ENCODE peak calls at places on chromosomes 12 and 14, in eight cellular contexts. One of them, this sample, is unnamed.
A peak's percentile ranks its signal among the peaks of the same experiment; 100 is the strongest.

GRCh38 chr12:1821805-1822204 is 1.4 kb downstream of the LRTM2 start:
- DNase-seq in psoas muscle: no peak
- DNase-seq in upper lobe of right lung: no peak
- DNase-seq in adipocyte: no peak
- DNase-seq in tibial artery: no peak
- DNase-seq in lung: no peak
- DNase-seq in effector memory CD4-positive, alpha-beta T cell: no peak
- DNase-seq in colonic mucosa: no peak
- DNase-seq in this sample: no peak

GRCh38 chr12:116135209-116135930 is 142.1 kb downstream of the MED13L start:
- DNase-seq in psoas muscle: no peak
- DNase-seq in upper lobe of right lung: no peak
- DNase-seq in adipocyte: peak; percentile 59
- DNase-seq in tibial artery: no peak
- DNase-seq in lung: no peak
- DNase-seq in effector memory CD4-positive, alpha-beta T cell: no peak
- DNase-seq in colonic mucosa: no peak
- DNase-seq in this sample: peak; percentile 89

GRCh38 chr14:31070431-31070830 is 44.3 kb upstream of the STRN3 start:
- DNase-seq in psoas muscle: no peak
- DNase-seq in upper lobe of right lung: no peak
- DNase-seq in adipocyte: peak; percentile 91
- DNase-seq in tibial artery: no peak
- DNase-seq in lung: no peak
- DNase-seq in effector memory CD4-positive, alpha-beta T cell: no peak
- DNase-seq in colonic mucosa: no peak
- DNase-seq in this sample: peak; percentile 86

GRCh38 chr14:83706555-83706954 is 1823.4 kb upstream of the FLRT2 start:
- DNase-seq in psoas muscle: no peak
- DNase-seq in upper lobe of right lung: no peak
- DNase-seq in adipocyte: peak; percentile 45
- DNase-seq in tibial artery: no peak
- DNase-seq in lung: no peak
- DNase-seq in effector memory CD4-positive, alpha-beta T cell: no peak
- DNase-seq in colonic mucosa: no peak
- DNase-seq in this sample: no peak

GRCh38 chr14:85554106-85554505 is 24.2 kb downstream of the FLRT2 start:
- DNase-seq in psoas muscle: no peak
- DNase-seq in upper lobe of right lung: no peak
- DNase-seq in adipocyte: no peak
- DNase-seq in tibial artery: no peak
- DNase-seq in lung: no peak
- DNase-seq in effector memory CD4-positive, alpha-beta T cell: no peak
- DNase-seq in colonic mucosa: no peak
- DNase-seq in this sample: peak; percentile 31

GRCh38 chr12:116528498-116528897 is 30.7 kb upstream of the MAP1LC3B2 start:
- DNase-seq in psoas muscle: no peak
- DNase-seq in upper lobe of right lung: no peak
- DNase-seq in adipocyte: peak; percentile 33
- DNase-seq in tibial artery: no peak
- DNase-seq in lung: no peak
- DNase-seq in effector memory CD4-positive, alpha-beta T cell: no peak
- DNase-seq in colonic mucosa: no peak
- DNase-seq in this sample: peak; percentile 40

GRCh38 chr12:124590447-124590846 is 23.0 kb upstream of the NCOR2 start:
- DNase-seq in psoas muscle: no peak
- DNase-seq in upper lobe of right lung: no peak
- DNase-seq in adipocyte: no peak
- DNase-seq in tibial artery: no peak
- DNase-seq in lung: no peak
- DNase-seq in effector memory CD4-positive, alpha-beta T cell: no peak
- DNase-seq in colonic mucosa: no peak
- DNase-seq in this sample: no peak

GRCh38 chr12:123571343-123571813 is 13.0 kb upstream of the TMED2 start:
- DNase-seq in psoas muscle: peak; percentile 62
- DNase-seq in upper lobe of right lung: no peak
- DNase-seq in adipocyte: peak; percentile 64
- DNase-seq in tibial artery: peak; percentile 73
- DNase-seq in lung: peak; percentile 58
- DNase-seq in effector memory CD4-positive, alpha-beta T cell: no peak
- DNase-seq in colonic mucosa: peak; percentile 25
- DNase-seq in this sample: peak; percentile 89

GRCh38 chr12:90546511-90546910 is 408.5 kb downstream of the CCER1 start:
- DNase-seq in psoas muscle: no peak
- DNase-seq in upper lobe of right lung: no peak
- DNase-seq in adipocyte: no peak
- DNase-seq in tibial artery: no peak
- DNase-seq in lung: no peak
- DNase-seq in effector memory CD4-positive, alpha-beta T cell: no peak
- DNase-seq in colonic mucosa: no peak
- DNase-seq in this sample: no peak

GRCh38 chr14:53925201-53925766 is 31.3 kb downstream of the BMP4 start:
- DNase-seq in psoas muscle: no peak
- DNase-seq in upper lobe of right lung: no peak
- DNase-seq in adipocyte: peak; percentile 80
- DNase-seq in tibial artery: no peak
- DNase-seq in lung: no peak
- DNase-seq in effector memory CD4-positive, alpha-beta T cell: no peak
- DNase-seq in colonic mucosa: no peak
- DNase-seq in this sample: peak; percentile 62
- H3K4me1 ChIP-seq in psoas muscle: no peaks in the 10 kb centered on the region
- H3K4me1 ChIP-seq in upper lobe of right lung: peaks cover 8% of the 10 kb centered on the region
- H3K4me1 ChIP-seq in adipocyte: peaks cover 18% of the 10 kb centered on the region
- H3K4me1 ChIP-seq in tibial artery: no peaks in the 10 kb centered on the region
- H3K4me1 ChIP-seq in lung: no peaks in the 10 kb centered on the region
- H3K4me1 ChIP-seq in effector memory CD4-positive, alpha-beta T cell: no peaks in the 10 kb centered on the region
- H3K4me1 ChIP-seq in colonic mucosa: no peaks in the 10 kb centered on the region
- H3K4me1 ChIP-seq in this sample: peaks cover 2% of the 10 kb centered on the region

DNA sequence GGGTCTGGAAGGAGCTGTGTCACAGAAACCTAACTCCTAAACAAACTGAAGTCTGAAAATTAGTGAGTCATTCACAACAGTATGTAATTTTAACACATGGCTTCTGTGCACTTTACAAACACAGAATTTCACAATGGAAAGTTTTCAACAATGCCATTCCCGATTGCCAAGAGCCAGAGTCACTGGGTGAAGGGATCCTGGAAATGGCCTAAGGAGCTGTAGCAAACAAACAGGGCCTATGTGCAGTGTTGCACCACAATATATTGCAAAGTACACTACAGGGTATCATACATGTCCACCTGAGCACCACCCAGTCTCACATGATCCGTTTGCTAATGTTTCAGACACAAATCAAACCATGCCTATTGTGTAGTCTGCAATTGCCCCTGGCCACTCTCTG is 184.7 kb upstream of the OTX2 start:
- DNase-seq in psoas muscle: no peak
- DNase-seq in upper lobe of right lung: no peak
- DNase-seq in adipocyte: peak; percentile 0
- DNase-seq in tibial artery: no peak
- DNase-seq in lung: no peak
- DNase-seq in effector memory CD4-positive, alpha-beta T cell: no peak
- DNase-seq in colonic mucosa: no peak
- DNase-seq in this sample: no peak
- H3K4me1 ChIP-seq in psoas muscle: no peaks in the 10 kb centered on the region
- H3K4me1 ChIP-seq in upper lobe of right lung: no peaks in the 10 kb centered on the region
- H3K4me1 ChIP-seq in adipocyte: no peaks in the 10 kb centered on the region
- H3K4me1 ChIP-seq in tibial artery: no peaks in the 10 kb centered on the region
- H3K4me1 ChIP-seq in lung: no peaks in the 10 kb centered on the region
- H3K4me1 ChIP-seq in effector memory CD4-positive, alpha-beta T cell: no peaks in the 10 kb centered on the region
- H3K4me1 ChIP-seq in colonic mucosa: no peaks in the 10 kb centered on the region
- H3K4me1 ChIP-seq in this sample: no peaks in the 10 kb centered on the region

GRCh38 chr12:6903712-6904111 is 910 bp upstream of the LRRC23 start:
- DNase-seq in psoas muscle: no peak
- DNase-seq in upper lobe of right lung: no peak
- DNase-seq in adipocyte: no peak
- DNase-seq in tibial artery: no peak
- DNase-seq in lung: no peak
- DNase-seq in effector memory CD4-positive, alpha-beta T cell: no peak
- DNase-seq in colonic mucosa: no peak
- DNase-seq in this sample: no peak

GRCh38 chr12:6904280-6905276 is at the start of gene LRRC23:
- DNase-seq in psoas muscle: peak; percentile 95
- DNase-seq in upper lobe of right lung: peak; percentile 97
- DNase-seq in adipocyte: peak; percentile 99
- DNase-seq in tibial artery: peak; percentile 98
- DNase-seq in lung: peak; percentile 98
- DNase-seq in effector memory CD4-positive, alpha-beta T cell: peak; percentile 98
- DNase-seq in colonic mucosa: peak; percentile 99
- DNase-seq in this sample: peak; percentile 97

GRCh38 chr12:6909421-6910145 is 4.8 kb upstream of the ENO2 start:
- DNase-seq in psoas muscle: no peak
- DNase-seq in upper lobe of right lung: no peak
- DNase-seq in adipocyte: no peak
- DNase-seq in tibial artery: no peak
- DNase-seq in lung: no peak
- DNase-seq in effector memory CD4-positive, alpha-beta T cell: no peak
- DNase-seq in colonic mucosa: no peak
- DNase-seq in this sample: no peak

GRCh38 chr12:6902448-6902847 is 2.2 kb upstream of the LRRC23 start:
- DNase-seq in psoas muscle: no peak
- DNase-seq in upper lobe of right lung: no peak
- DNase-seq in adipocyte: no peak
- DNase-seq in tibial artery: no peak
- DNase-seq in lung: no peak
- DNase-seq in effector memory CD4-positive, alpha-beta T cell: no peak
- DNase-seq in colonic mucosa: no peak
- DNase-seq in this sample: no peak

DNA sequence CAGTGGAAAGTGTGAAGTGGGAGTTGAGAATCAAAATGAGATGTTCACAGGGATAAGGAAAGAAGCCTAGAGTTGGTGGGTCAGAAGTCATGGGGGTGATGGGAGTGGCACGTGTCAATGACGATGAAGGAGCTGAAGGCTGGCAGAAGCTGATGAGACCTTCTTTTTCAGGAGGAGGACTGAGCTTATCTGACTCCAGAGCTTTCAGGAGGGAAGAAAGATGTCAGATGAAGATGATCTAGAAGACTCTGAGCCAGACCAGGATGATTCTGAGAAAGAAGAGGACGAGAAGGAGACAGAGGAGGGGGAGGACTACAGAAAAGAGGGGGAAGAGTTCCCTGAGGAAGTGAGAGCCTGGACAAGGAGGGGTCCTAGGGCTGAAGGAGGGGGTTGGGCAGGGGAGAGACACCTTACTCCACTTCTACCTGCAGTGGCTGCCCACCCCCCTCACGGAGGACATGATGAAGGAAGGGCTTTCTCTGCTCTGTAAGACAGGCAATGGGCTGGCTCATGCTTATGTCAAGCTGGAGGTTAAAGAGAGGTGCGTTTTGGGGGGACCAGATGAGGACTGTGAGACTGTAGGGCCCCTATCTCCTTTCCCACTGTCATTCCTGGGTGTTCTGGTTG is 905 bp downstream of the LRRC23 start:
- DNase-seq in psoas muscle: no peak
- DNase-seq in upper lobe of right lung: no peak
- DNase-seq in adipocyte: no peak
- DNase-seq in tibial artery: no peak
- DNase-seq in lung: no peak
- DNase-seq in effector memory CD4-positive, alpha-beta T cell: no peak
- DNase-seq in colonic mucosa: no peak
- DNase-seq in this sample: no peak
- H3K4me1 ChIP-seq in psoas muscle: peaks cover 5% of the 10 kb centered on the region
- H3K4me1 ChIP-seq in upper lobe of right lung: peaks cover 4% of the 10 kb centered on the region
- H3K4me1 ChIP-seq in adipocyte: peaks cover 11% of the 10 kb centered on the region
- H3K4me1 ChIP-seq in tibial artery: no peaks in the 10 kb centered on the region
- H3K4me1 ChIP-seq in lung: peaks cover 3% of the 10 kb centered on the region
- H3K4me1 ChIP-seq in effector memory CD4-positive, alpha-beta T cell: peaks cover 7% of the 10 kb centered on the region
- H3K4me1 ChIP-seq in colonic mucosa: peaks cover under 1% of the 10 kb centered on the region
- H3K4me1 ChIP-seq in this sample: peaks cover 7% of the 10 kb centered on the region

DNA sequence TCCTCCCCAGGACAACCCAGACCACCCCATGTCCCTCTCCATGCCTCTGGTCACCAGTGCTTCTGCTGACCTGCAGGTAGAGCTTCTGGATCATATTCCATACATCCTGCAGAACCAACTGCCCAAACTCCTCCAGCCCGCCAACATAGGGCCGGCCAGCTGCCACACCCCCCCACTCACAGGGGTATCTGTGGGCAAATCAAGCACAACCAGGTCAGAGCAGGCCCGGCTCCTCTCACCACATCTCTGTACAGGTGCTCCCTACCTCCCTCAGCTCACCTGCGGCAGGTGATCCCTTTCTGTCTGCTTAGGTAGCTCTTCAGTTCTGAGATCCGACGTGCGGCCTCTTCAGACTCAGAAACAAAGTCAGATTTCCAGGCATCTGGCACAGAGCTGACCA is 29.0 kb downstream of the TEP1 start:
- DNase-seq in psoas muscle: no peak
- DNase-seq in upper lobe of right lung: no peak
- DNase-seq in adipocyte: no peak
- DNase-seq in tibial artery: no peak
- DNase-seq in lung: no peak
- DNase-seq in effector memory CD4-positive, alpha-beta T cell: no peak
- DNase-seq in colonic mucosa: no peak
- DNase-seq in this sample: no peak
- H3K4me1 ChIP-seq in psoas muscle: no peaks in the 10 kb centered on the region
- H3K4me1 ChIP-seq in upper lobe of right lung: no peaks in the 10 kb centered on the region
- H3K4me1 ChIP-seq in adipocyte: no peaks in the 10 kb centered on the region
- H3K4me1 ChIP-seq in tibial artery: no peaks in the 10 kb centered on the region
- H3K4me1 ChIP-seq in lung: no peaks in the 10 kb centered on the region
- H3K4me1 ChIP-seq in effector memory CD4-positive, alpha-beta T cell: no peaks in the 10 kb centered on the region
- H3K4me1 ChIP-seq in colonic mucosa: no peaks in the 10 kb centered on the region
- H3K4me1 ChIP-seq in this sample: no peaks in the 10 kb centered on the region

GRCh38 chr14:23413681-23414080 is 5.6 kb upstream of the MYH6 start:
- DNase-seq in psoas muscle: no peak
- DNase-seq in upper lobe of right lung: no peak
- DNase-seq in adipocyte: no peak
- DNase-seq in tibial artery: no peak
- DNase-seq in lung: no peak
- DNase-seq in effector memory CD4-positive, alpha-beta T cell: no peak
- DNase-seq in colonic mucosa: no peak
- DNase-seq in this sample: no peak

GRCh38 chr14:23411563-23412525 is 3.8 kb upstream of the MYH6 start:
- DNase-seq in psoas muscle: no peak
- DNase-seq in upper lobe of right lung: no peak
- DNase-seq in adipocyte: no peak
- DNase-seq in tibial artery: no peak
- DNase-seq in lung: no peak
- DNase-seq in effector memory CD4-positive, alpha-beta T cell: no peak
- DNase-seq in colonic mucosa: no peak
- DNase-seq in this sample: no peak

GRCh38 chr14:23414906-23415820 is 7.1 kb upstream of the MYH6 start:
- DNase-seq in psoas muscle: no peak
- DNase-seq in upper lobe of right lung: no peak
- DNase-seq in adipocyte: no peak
- DNase-seq in tibial artery: no peak
- DNase-seq in lung: no peak
- DNase-seq in effector memory CD4-positive, alpha-beta T cell: no peak
- DNase-seq in colonic mucosa: no peak
- DNase-seq in this sample: no peak

GRCh38 chr14:23415821-23416480 is 7.9 kb upstream of the MYH6 start:
- DNase-seq in psoas muscle: no peak
- DNase-seq in upper lobe of right lung: no peak
- DNase-seq in adipocyte: no peak
- DNase-seq in tibial artery: no peak
- DNase-seq in lung: no peak
- DNase-seq in effector memory CD4-positive, alpha-beta T cell: no peak
- DNase-seq in colonic mucosa: no peak
- DNase-seq in this sample: no peak

DNA sequence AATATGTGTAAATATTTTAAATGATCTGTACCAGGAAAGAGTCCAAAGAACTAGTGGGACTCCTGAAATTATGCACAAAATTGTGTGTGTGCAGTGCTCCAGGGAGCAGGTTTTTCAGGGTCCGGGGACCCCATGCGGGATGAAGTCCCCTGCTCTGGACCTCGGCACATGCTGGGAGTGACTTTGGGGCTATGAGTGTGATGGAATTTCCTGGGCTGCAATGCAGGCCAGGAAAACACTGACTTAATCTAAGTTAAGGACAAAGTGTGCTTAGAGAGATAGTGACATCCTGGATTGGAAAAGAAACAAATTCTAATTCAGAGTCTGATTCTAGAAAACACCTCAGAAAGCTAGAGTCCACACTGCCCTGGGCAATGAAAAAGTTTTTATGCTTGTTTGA is 6.2 kb upstream of the MYH6 start:
- DNase-seq in psoas muscle: no peak
- DNase-seq in upper lobe of right lung: no peak
- DNase-seq in adipocyte: no peak
- DNase-seq in tibial artery: no peak
- DNase-seq in lung: no peak
- DNase-seq in effector memory CD4-positive, alpha-beta T cell: no peak
- DNase-seq in colonic mucosa: no peak
- DNase-seq in this sample: no peak
- H3K4me1 ChIP-seq in psoas muscle: no peaks in the 10 kb centered on the region
- H3K4me1 ChIP-seq in upper lobe of right lung: no peaks in the 10 kb centered on the region
- H3K4me1 ChIP-seq in adipocyte: no peaks in the 10 kb centered on the region
- H3K4me1 ChIP-seq in tibial artery: no peaks in the 10 kb centered on the region
- H3K4me1 ChIP-seq in lung: no peaks in the 10 kb centered on the region
- H3K4me1 ChIP-seq in effector memory CD4-positive, alpha-beta T cell: no peaks in the 10 kb centered on the region
- H3K4me1 ChIP-seq in colonic mucosa: no peaks in the 10 kb centered on the region
- H3K4me1 ChIP-seq in this sample: no peaks in the 10 kb centered on the region

This sample was measured in mesenchymal stem cell.